ENCODE peak calls at places on chromosomes 1 and 21, in six cellular contexts. L, J, E, B, P and R are unnamed samples. For H3K9me3, the result is how much of the 10 kb centered on the place peaks cover.

GRCh38 chr21:16046625-16047340 is 317.0 kb downstream of the USP25 start:
- DNase-seq in L (no peak), J (no peak), E (no peak), B (no peak), P (no peak), R (no peak)

GRCh38 chr1:112251766-112252506 is 144.1 kb upstream of the CTTNBP2NL start:
- DNase-seq in L (no peak), J (no peak), E (no peak), B (no peak), P (no peak), R (no peak)

GRCh38 chr1:50023292-50024159 is at the start of gene AGBL4:
- DNase-seq in L (peak), J (peak), E (no peak), B (peak), P (peak), R (peak)

GRCh38 chr1:224245188-224245587 is 62.1 kb downstream of the DEGS1 start:
- DNase-seq in L (peak), J (peak), E (no peak), B (peak), P (peak), R (peak)

GRCh38 chr1:159930216-159930615 is 4.9 kb upstream of the TAGLN2 start:
- DNase-seq in L (no peak), J (no peak), E (no peak), B (no peak), P (no peak), R (no peak)

GRCh38 chr1:29827801-29828525 is 591.6 kb downstream of the PTPRU start:
- DNase-seq in L (no peak), J (no peak), E (no peak), B (no peak), P (no peak), R (no peak)

GRCh38 chr1:94384485-94385353 is 33.5 kb upstream of the ABCD3 start:
- DNase-seq in L (peak), J (no peak), E (no peak), B (no peak), P (peak), R (no peak)

GRCh38 chr1:223123238-223123976 is 19.6 kb downstream of the TLR5 start:
- DNase-seq in L (peak), J (peak), E (peak), B (peak), P (peak), R (peak)

GRCh38 chr1:21607549-21608529 is 61.3 kb downstream of the RAP1GAP start:
- DNase-seq in L (peak), J (peak), E (peak), B (peak), P (peak), R (peak)

GRCh38 chr1:154926201-154926600 is 10.3 kb downstream of the PMVK start:
- DNase-seq in L (no peak), J (no peak), E (no peak), B (no peak), P (no peak), R (no peak)

GRCh38 chr1:9242338-9242969 is 7.9 kb downstream of the H6PD start:
- DNase-seq in L (peak), J (peak), E (peak), B (peak), P (peak), R (peak)

GRCh38 chr1:227883073-227883520 is 64.6 kb downstream of the WNT9A start:
- DNase-seq in L (peak), J (peak), E (no peak), B (no peak), P (no peak), R (no peak)

GRCh38 chr1:178495158-178495557 is 1.6 kb downstream of the CLEC20A start:
- DNase-seq in L (no peak), J (no peak), E (no peak), B (no peak), P (no peak), R (no peak)

GRCh38 chr1:198932351-198932991 is 293.6 kb downstream of the PTPRC start:
- DNase-seq in L (no peak), J (no peak), E (no peak), B (no peak), P (no peak), R (no peak)

GRCh38 chr1:917466-918091 is 6.1 kb upstream of the SAMD11 start:
- DNase-seq in L (peak), J (no peak), E (no peak), B (no peak), P (no peak), R (no peak)

GRCh38 chr1:32886012-32886827 is at the start of gene HPCA:
- DNase-seq in L (peak), J (peak), E (no peak), B (peak), P (peak), R (peak)

GRCh38 chr1:1001631-1002300 is 1.9 kb upstream of the HES4 start:
- DNase-seq in L (peak), J (peak), E (peak), B (peak), P (peak), R (peak)

GRCh38 chr1:94819945-94820746 is at the start of gene SLC44A3:
- DNase-seq in L (peak), J (peak), E (no peak), B (peak), P (peak), R (no peak)

DNA sequence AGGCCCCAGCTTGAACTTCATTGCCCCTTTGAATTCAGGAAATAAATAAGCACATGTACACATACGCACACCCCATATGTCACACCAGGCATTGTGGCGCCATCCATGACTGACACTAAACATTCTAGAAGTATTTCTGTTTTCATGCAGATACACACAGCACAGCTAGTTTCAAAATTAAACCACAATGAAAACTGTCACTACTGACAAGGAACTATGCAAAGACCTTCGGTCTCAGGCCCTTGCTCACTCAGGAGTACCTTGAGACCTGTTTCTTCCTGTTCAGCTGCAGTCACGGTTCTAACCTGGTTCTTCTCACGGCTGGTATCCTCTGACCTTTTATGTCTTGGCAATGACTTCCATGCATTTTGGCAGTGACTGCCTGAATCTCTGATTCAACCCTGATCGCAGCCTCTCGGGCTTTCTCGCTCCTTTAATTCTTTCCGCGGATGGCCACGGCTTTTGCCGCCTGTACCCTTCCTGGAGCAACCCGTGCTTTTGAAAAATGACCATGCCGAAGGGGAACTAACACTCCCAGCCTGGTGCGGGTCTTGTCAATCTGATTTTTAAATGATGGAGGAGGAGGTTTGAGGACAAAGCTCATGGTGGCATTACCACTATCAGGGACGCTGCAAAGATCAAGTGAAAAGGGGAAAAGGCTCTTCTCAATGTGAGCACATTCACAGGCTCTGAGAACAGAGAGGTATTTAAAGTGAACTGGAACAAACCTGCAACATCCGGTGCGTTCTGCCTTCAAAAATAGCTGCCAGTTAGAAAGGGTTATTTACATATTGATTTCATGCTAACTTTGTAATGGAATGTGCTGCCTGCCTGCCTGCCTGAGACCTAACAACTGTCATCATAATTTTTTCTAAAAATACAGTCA is 384.6 kb downstream of the RRAGC start:
- DNase-seq in L (no peak), J (no peak), E (no peak), B (no peak), P (peak), R (no peak)
- TF ChIP-seq POLR2A in L (no peak), J (no peak), E (no peak), B (no peak), P (peak), R (no peak)

GRCh38 chr21:34148826-34149558 is 75.6 kb downstream of the MRPS6 start:
- DNase-seq in L (no peak), J (no peak), E (no peak), B (no peak), P (no peak), R (no peak)
- H3K27ac ChIP-seq in L (no peak), J (peak), E (no peak), B (no peak), P (no peak), R (no peak)

DNA sequence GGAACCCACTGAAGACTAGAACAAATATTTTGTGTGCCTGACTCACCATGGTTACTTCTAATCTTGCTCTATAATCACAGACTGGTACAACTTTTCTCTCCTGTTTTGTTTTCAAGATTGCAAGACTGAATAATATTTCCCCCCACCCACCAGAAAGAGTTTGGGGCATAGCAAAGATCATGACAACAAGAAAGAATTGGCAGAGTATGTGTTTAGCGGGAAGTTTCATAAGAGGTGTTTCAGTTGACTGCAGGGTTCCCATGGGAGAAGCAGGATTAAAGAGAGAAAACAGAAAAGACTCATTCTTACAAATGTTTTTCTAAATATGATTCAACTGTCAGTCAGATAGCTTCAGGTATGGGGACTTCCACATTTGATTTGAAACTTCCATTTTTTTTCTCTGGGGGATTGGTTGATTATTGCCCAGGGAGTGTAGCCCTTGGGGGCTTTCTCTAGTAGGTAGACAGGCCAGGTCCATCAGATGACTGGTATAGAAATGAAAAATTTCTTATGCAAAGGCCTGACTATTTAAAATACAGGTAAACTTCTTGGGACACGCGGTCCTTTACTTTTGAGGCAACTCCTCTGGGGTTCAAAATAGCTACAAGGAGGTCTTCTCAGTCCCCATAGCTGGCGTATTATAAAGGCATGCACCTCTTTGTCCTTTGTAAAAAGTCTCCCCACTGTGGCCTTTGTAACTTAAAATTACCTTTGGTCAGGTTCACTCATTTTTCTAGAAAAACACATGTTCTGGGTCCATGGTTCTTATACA is 13.9 kb downstream of the OR14I1 start:
- DNase-seq in L (no peak), J (no peak), E (no peak), B (no peak), P (no peak), R (no peak)
- H3K9me3 ChIP-seq in L (under half), J (under half), E (under half), B (under half), P (under half), R (under half)

GRCh38 chr21:37564341-37564923 is 197.9 kb downstream of the DYRK1A start:
- DNase-seq in L (peak), J (peak), E (peak), B (peak), P (peak), R (peak)
- TF ChIP-seq POLR2A in L (no peak), J (no peak), E (no peak), B (no peak), P (no peak), R (no peak)

DNA sequence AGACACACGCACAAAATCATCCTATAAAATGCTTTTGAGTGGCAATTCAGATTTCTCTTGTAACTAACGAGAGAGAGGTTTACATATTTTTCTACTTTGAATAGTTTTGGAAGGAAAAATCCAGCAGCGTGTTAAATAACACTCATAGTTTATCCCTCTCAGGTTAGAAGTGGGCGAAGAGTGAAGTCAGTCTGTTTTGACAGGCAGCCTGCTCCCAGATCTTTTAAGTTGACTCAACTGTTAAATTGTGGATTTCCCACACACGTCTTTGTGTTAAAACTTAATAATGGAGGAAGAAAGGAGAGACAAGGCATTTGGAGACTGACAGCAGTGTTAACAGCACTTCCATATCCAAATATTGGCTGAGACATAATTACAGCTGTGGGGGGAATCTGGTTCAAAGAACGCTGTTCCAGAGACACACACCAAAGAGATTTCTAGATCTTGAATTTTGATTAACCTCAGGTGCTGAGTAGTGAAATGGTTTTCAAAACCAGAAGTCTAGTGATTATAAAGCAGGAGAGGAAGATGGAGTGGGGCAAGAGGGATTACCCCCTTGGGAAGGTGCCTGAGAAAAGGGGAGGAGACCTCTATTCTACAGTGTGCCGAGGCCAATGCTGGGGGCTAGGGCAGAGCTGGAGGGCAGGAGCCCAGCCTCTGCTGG is 2.7 kb downstream of the MAPKAPK2 start:
- DNase-seq in L (no peak), J (no peak), E (no peak), B (no peak), P (no peak), R (no peak)
- H3K27ac ChIP-seq in L (peak), J (no peak), E (no peak), B (peak), P (peak), R (peak)